ENCODE peak calls at places on chromosomes 7 and 10, in eight cellular contexts. O is fibroblast of lung; R is nephron progenitor cell; H is NCI-H748 treated with DMSO at 0.1 percent for 48 hours; Y is NCI-H2107; N is activated CD4-positive, alpha-beta T cell treated with anti-CD3 and anti-CD28 coated beads, Interleukin-2, amount 50 U/mL, for 24 hours; A is occipital lobe; G is suprapubic skin. L is an unnamed sample.

GRCh38 chr10:131316321-131317075 is 5.0 kb upstream of the TCERG1L start:
- DNase-seq in O (no peak), R (no peak), H (no peak), Y (no peak), N (no peak), A (no peak), G (no peak), L (no peak)

GRCh38 chr10:100760726-100761125 is 15.3 kb downstream of the PAX2 start:
- DNase-seq in O (no peak), R (no peak), H (no peak), Y (no peak), N (no peak), A (no peak), G (no peak), L (no peak)

GRCh38 chr7:116210345-116211005 is at the start of gene TES:
- DNase-seq in O (peak), R (peak), H (peak), Y (peak), N (peak), A (no peak), G (no peak), L (peak)

GRCh38 chr7:155818820-155819168 is 6.5 kb upstream of the SHH start:
- DNase-seq in O (no peak), R (no peak), H (no peak), Y (no peak), N (no peak), A (no peak), G (no peak), L (no peak)

GRCh38 chr10:47012214-47012613 is 101.0 kb downstream of the PTPN20 start:
- DNase-seq in O (no peak), R (no peak), H (no peak), Y (no peak), N (no peak), A (no peak), G (no peak), L (no peak)

GRCh38 chr7:114645451-114645850 is 230.8 kb downstream of the FOXP2 start:
- DNase-seq in O (no peak), R (no peak), H (peak), Y (no peak), N (no peak), A (no peak), G (no peak), L (no peak)

GRCh38 chr10:131748831-131749766 is 151.7 kb upstream of the PPP2R2D start:
- DNase-seq in O (no peak), R (no peak), H (no peak), Y (no peak), N (no peak), A (no peak), G (no peak), L (no peak)

GRCh38 chr7:111532625-111533024 is 29.7 kb downstream of the IMMP2L start:
- DNase-seq in O (no peak), R (no peak), H (no peak), Y (no peak), N (no peak), A (no peak), G (no peak), L (no peak)

GRCh38 chr7:134693256-134693655 is 46.6 kb downstream of the BPGM start:
- DNase-seq in O (peak), R (no peak), H (no peak), Y (no peak), N (no peak), A (no peak), G (no peak), L (no peak)

GRCh38 chr10:88851706-88852105 is at the start of gene ANKRD22:
- DNase-seq in O (peak), R (no peak), H (no peak), Y (peak), N (no peak), A (no peak), G (peak), L (no peak)

GRCh38 chr7:144903201-144903600 is 67.3 kb upstream of the TPK1 start:
- DNase-seq in O (no peak), R (no peak), H (no peak), Y (no peak), N (no peak), A (no peak), G (no peak), L (no peak)

GRCh38 chr7:55554055-55554454 is 18.2 kb downstream of the VOPP1 start:
- DNase-seq in O (no peak), R (no peak), H (no peak), Y (no peak), N (no peak), A (no peak), G (no peak), L (no peak)

GRCh38 chr10:100345570-100346330 is 1.3 kb upstream of the SCD start:
- DNase-seq in O (peak), R (no peak), H (no peak), Y (no peak), N (no peak), A (no peak), G (no peak), L (no peak)

GRCh38 chr10:44962870-44963738 is 3.5 kb downstream of the RASSF4 start:
- DNase-seq in O (no peak), R (no peak), H (no peak), Y (peak), N (no peak), A (no peak), G (no peak), L (no peak)

GRCh38 chr10:110176122-110176521 is 31.3 kb upstream of the MXI1 start:
- DNase-seq in O (no peak), R (no peak), H (no peak), Y (no peak), N (no peak), A (no peak), G (no peak), L (no peak)

GRCh38 chr7:99090811-99091582 is 52.9 kb downstream of the SMURF1 start:
- DNase-seq in O (peak), R (no peak), H (no peak), Y (no peak), N (no peak), A (no peak), G (no peak), L (no peak)

GRCh38 chr7:99072126-99072525 is 71.8 kb downstream of the SMURF1 start:
- DNase-seq in O (no peak), R (no peak), H (no peak), Y (no peak), N (no peak), A (no peak), G (no peak), L (no peak)

GRCh38 chr10:58239561-58240169 is 28.0 kb downstream of the IPMK start:
- DNase-seq in O (peak), R (no peak), H (no peak), Y (no peak), N (no peak), A (no peak), G (no peak), L (no peak)

GRCh38 chr10:59648711-59649201 is 60.9 kb downstream of the SLC16A9 start:
- DNase-seq in O (peak), R (no peak), H (peak), Y (peak), N (no peak), A (peak), G (no peak), L (no peak)

GRCh38 chr10:43689618-43689954 is 40.9 kb upstream of the ZNF32 start:
- DNase-seq in O (peak), R (peak), H (no peak), Y (no peak), N (peak), A (no peak), G (no peak), L (no peak)

GRCh38 chr7:111210996-111211395 is 120.1 kb downstream of the LRRN3 start:
- DNase-seq in O (peak), R (no peak), H (no peak), Y (no peak), N (no peak), A (no peak), G (no peak), L (no peak)

GRCh38 chr10:86862786-86863185 is 94.6 kb downstream of the MMRN2 start:
- DNase-seq in O (no peak), R (no peak), H (no peak), Y (no peak), N (no peak), A (no peak), G (no peak), L (no peak)

GRCh38 chr7:79217468-79217867 is 236.0 kb downstream of the MAGI2 start:
- DNase-seq in O (peak), R (no peak), H (no peak), Y (no peak), N (no peak), A (no peak), G (no peak), L (no peak)

GRCh38 chr7:108805808-108806397 is 236.2 kb downstream of the DNAJB9 start:
- DNase-seq in O (peak), R (no peak), H (no peak), Y (no peak), N (no peak), A (no peak), G (no peak), L (no peak)

GRCh38 chr10:19719320-19719719 is 96.9 kb upstream of the PLXDC2 start:
- DNase-seq in O (peak), R (no peak), H (no peak), Y (no peak), N (no peak), A (no peak), G (no peak), L (no peak)

GRCh38 chr10:85916192-85916747 is 450.3 kb downstream of the GRID1 start:
- DNase-seq in O (no peak), R (peak), H (no peak), Y (no peak), N (no peak), A (no peak), G (no peak), L (no peak)

GRCh38 chr7:24580283-24580946 is 7.2 kb downstream of the PALS2 start:
- DNase-seq in O (peak), R (no peak), H (peak), Y (no peak), N (no peak), A (no peak), G (no peak), L (no peak)

GRCh38 chr7:20895563-20895962 is 108.9 kb upstream of the SP8 start:
- DNase-seq in O (peak), R (no peak), H (no peak), Y (no peak), N (no peak), A (no peak), G (no peak), L (no peak)

GRCh38 chr7:38281211-38281610 is 7.8 kb upstream of the TARP start:
- DNase-seq in O (no peak), R (no peak), H (no peak), Y (no peak), N (no peak), A (no peak), G (no peak), L (no peak)

GRCh38 chr10:29611796-29612381 is 22.9 kb downstream of the SVIL start:
- DNase-seq in O (peak), R (no peak), H (no peak), Y (no peak), N (no peak), A (no peak), G (no peak), L (no peak)

GRCh38 chr10:110437351-110437605 is 60.4 kb upstream of the DUSP5 start:
- DNase-seq in O (no peak), R (no peak), H (no peak), Y (no peak), N (no peak), A (no peak), G (peak), L (no peak)

GRCh38 chr7:69934475-69934903 is 336.2 kb downstream of the AUTS2 start:
- DNase-seq in O (no peak), R (no peak), H (peak), Y (peak), N (no peak), A (peak), G (no peak), L (no peak)

GRCh38 chr10:66941491-66941890 is 15.7 kb downstream of the LRRTM3 start:
- DNase-seq in O (no peak), R (no peak), H (no peak), Y (no peak), N (no peak), A (peak), G (no peak), L (no peak)

GRCh38 chr7:11224535-11224934 is 250.9 kb downstream of the PHF14 start:
- DNase-seq in O (no peak), R (no peak), H (no peak), Y (no peak), N (no peak), A (no peak), G (no peak), L (no peak)

GRCh38 chr7:100167912-100168323 is 499 bp downstream of the GAL3ST4 start:
- DNase-seq in O (no peak), R (peak), H (no peak), Y (no peak), N (no peak), A (no peak), G (no peak), L (no peak)

GRCh38 chr7:126495739-126496138 is 757.0 kb downstream of the GRM8 start:
- DNase-seq in O (no peak), R (no peak), H (no peak), Y (no peak), N (no peak), A (no peak), G (no peak), L (no peak)

GRCh38 chr10:124560377-124560776 is 98.8 kb downstream of the LHPP start:
- DNase-seq in O (peak), R (no peak), H (no peak), Y (no peak), N (no peak), A (peak), G (peak), L (no peak)

GRCh38 chr7:93902777-93903423 is 3.5 kb upstream of the GNGT1 start:
- DNase-seq in O (peak), R (peak), H (peak), Y (no peak), N (no peak), A (no peak), G (no peak), L (no peak)

L was measured in mesothelial cell of epicardium.